ENCODE peak calls at places on chromosomes 3 and 15, in nine cellular contexts. I is naive thymus-derived CD4-positive, alpha-beta T cell; T is CD4-positive, alpha-beta memory T cell; Y is mucosa of descending colon; G is GM20000; X is upper lobe of right lung; S is GOT3; W is activated T-cell treated with anti-CD3 and anti-CD28 coated beads for 1 hour; N is IMR-90. M is an unnamed sample.

GRCh38 chr3:116129187-116129945 is 315.9 kb downstream of the LSAMP start:
- DNase-seq in X (no peak), Y (no peak), W (no peak), T (no peak), N (no peak), S (no peak), I (no peak), G (no peak), M (no peak)

GRCh38 chr3:119352863-119353527 is 58.8 kb downstream of the ARHGAP31 start:
- DNase-seq in X (no peak), S (no peak), W (no peak), T (no peak), I (peak), G (no peak), N (peak), Y (no peak), M (peak)

GRCh38 chr15:29123991-29124390 is 145.6 kb downstream of the NSMCE3 start:
- DNase-seq in X (no peak), G (no peak), T (no peak), Y (no peak), W (no peak), I (no peak), N (no peak), S (no peak), M (no peak)

GRCh38 chr3:42013652-42014442 is 51.9 kb upstream of the ULK4 start:
- DNase-seq in T (peak), I (peak), N (no peak), X (peak), G (peak), W (peak), S (no peak), Y (peak), M (no peak)

GRCh38 chr3:66453525-66454463 is 47.0 kb downstream of the LRIG1 start:
- DNase-seq in W (no peak), S (no peak), T (no peak), Y (no peak), N (no peak), I (no peak), X (no peak), G (no peak), M (no peak)

GRCh38 chr3:112671930-112672715 is 31.2 kb upstream of the CCDC80 start:
- DNase-seq in N (peak), T (no peak), X (no peak), G (no peak), W (no peak), S (no peak), I (peak), Y (no peak), M (peak)

GRCh38 chr15:58081446-58081845 is 15.9 kb upstream of the ALDH1A2 start:
- DNase-seq in S (no peak), X (no peak), Y (no peak), W (no peak), N (no peak), I (no peak), T (no peak), G (no peak), M (peak)

GRCh38 chr3:115245437-115245836 is 98.3 kb upstream of the ZBTB20 start:
- DNase-seq in N (peak), Y (no peak), G (no peak), T (no peak), W (no peak), X (no peak), I (no peak), S (no peak), M (peak)

GRCh38 chr3:52683611-52684010 is 2.1 kb downstream of the PBRM1 start:
- DNase-seq in S (no peak), X (peak), W (no peak), G (no peak), N (no peak), T (no peak), I (no peak), Y (no peak), M (no peak)

GRCh38 chr3:183208260-183208659 is 44.8 kb upstream of the B3GNT5 start:
- DNase-seq in N (no peak), X (no peak), Y (no peak), T (no peak), W (no peak), G (no peak), I (no peak), S (no peak), M (no peak)

GRCh38 chr15:39358441-39359041 is 222.3 kb upstream of the THBS1 start:
- DNase-seq in N (peak), S (no peak), G (no peak), X (no peak), W (no peak), Y (peak), T (no peak), I (no peak), M (peak)

GRCh38 chr3:99012051-99012450 is 110.6 kb upstream of the DCBLD2 start:
- DNase-seq in N (peak), W (no peak), S (no peak), I (no peak), Y (no peak), T (no peak), G (peak), X (no peak), M (no peak)

GRCh38 chr3:129732200-129732876 is 125.9 kb upstream of the PLXND1 start:
- DNase-seq in Y (no peak), W (no peak), T (no peak), X (no peak), G (no peak), N (peak), S (no peak), I (no peak), M (no peak)

GRCh38 chr3:10941972-10942371 is 50.6 kb upstream of the SLC6A1 start:
- DNase-seq in I (no peak), W (no peak), T (no peak), X (peak), N (no peak), Y (no peak), S (no peak), G (no peak), M (peak)

GRCh38 chr3:197516517-197516889 is 39.3 kb downstream of the BDH1 start:
- DNase-seq in S (peak), W (no peak), N (peak), X (no peak), T (peak), Y (no peak), I (no peak), G (no peak), M (peak)

GRCh38 chr3:184602406-184603155 is 41.0 kb downstream of the EPHB3 start:
- DNase-seq in S (no peak), N (no peak), I (no peak), T (no peak), X (no peak), G (no peak), Y (no peak), W (no peak), M (no peak)

GRCh38 chr15:71786673-71787072 is 23.7 kb upstream of the NR2E3 start:
- DNase-seq in T (no peak), X (no peak), N (no peak), G (no peak), I (no peak), S (no peak), Y (no peak), W (no peak), M (no peak)